ENCODE peak calls at places on chromosomes 4 and X, in seven cellular contexts. X is foreskin keratinocyte; W is hippocampal formation; O is T-helper 1 cell; A is CD4-positive, alpha-beta memory T cell; T is AG08395; N is activated CD4-positive, alpha-beta T cell treated with anti-CD3 and anti-CD28 coated beads for 1 hour. C is an unnamed sample.
A peak's percentile ranks its signal among the peaks of the same experiment; 100 is the strongest.

GRCh38 chr4:161252520-161253141 is 911.2 kb downstream of the FSTL5 start:
- DNase-seq in N (no peak), O (no peak), T (peak; percentile 2), W (no peak), X (peak; percentile 24), A (no peak), C (no peak)

GRCh38 chr4:45183905-45184304 is 457.5 kb upstream of the GNPDA2 start:
- DNase-seq in W (no peak), T (no peak), X (no peak), O (no peak), N (no peak), A (no peak), C (no peak)

GRCh38 chr4:83618991-83619390 is 83.1 kb downstream of the GPAT3 start:
- DNase-seq in X (peak; percentile 68), W (peak; percentile 7), O (no peak), T (peak; percentile 13), A (no peak), N (no peak), C (no peak)

GRCh38 chr4:113433116-113433515 is 328.4 kb downstream of the CAMK2D start:
- DNase-seq in X (no peak), T (no peak), A (no peak), N (no peak), W (no peak), O (no peak), C (no peak)

GRCh38 chr4:78441786-78442185 is 109.8 kb upstream of the ANXA3 start:
- DNase-seq in W (no peak), A (no peak), T (no peak), O (no peak), X (no peak), N (no peak), C (no peak)

GRCh38 chr4:16457944-16458343 is 231.7 kb upstream of the TAPT1 start:
- DNase-seq in X (peak; percentile 80), N (no peak), T (no peak), W (no peak), O (no peak), A (no peak), C (no peak)

GRCh38 chrX:154021131-154021611 is 1.5 kb upstream of the IRAK1 start:
- DNase-seq in T (peak; percentile 66), O (no peak), N (no peak), A (no peak), W (no peak), X (no peak), C (no peak)

GRCh38 chr4:182576609-182577289 is 333.5 kb downstream of the TENM3 start:
- DNase-seq in A (no peak), N (no peak), O (no peak), T (no peak), W (no peak), X (peak; percentile 15), C (no peak)

GRCh38 chr4:61468091-61468720 is 268.1 kb downstream of the ADGRL3 start:
- DNase-seq in A (no peak), N (no peak), W (no peak), O (no peak), T (no peak), X (peak; percentile 93), C (no peak)